ENCODE peak calls at places on chromosomes 7 and 10, in five cellular contexts. O, U, N, G and F are unnamed samples.

GRCh38 chr7:32073533-32073932 is 3.3 kb upstream of the PDE1C start:
- DNase-seq in O (no peak), U (no peak), N (no peak), G (no peak), F (no peak)

GRCh38 chr7:129702316-129702715 is 90.8 kb downstream of the NRF1 start:
- DNase-seq in O (no peak), U (no peak), N (no peak), G (no peak), F (no peak)

GRCh38 chr10:48800283-48800675 is 115.6 kb downstream of the WDFY4 start:
- DNase-seq in O (no peak), U (no peak), N (peak; percentile 34), G (no peak), F (no peak)

GRCh38 chr7:120996333-120996982 is 7.9 kb downstream of the CPED1 start:
- DNase-seq in O (no peak), U (no peak), N (no peak), G (no peak), F (no peak)

GRCh38 chr10:1327759-1328158 is 271.6 kb downstream of the WDR37 start:
- DNase-seq in O (no peak), U (no peak), N (no peak), G (no peak), F (no peak)

GRCh38 chr10:123559823-123560092 is 106.4 kb upstream of the GPR26 start:
- DNase-seq in O (no peak), U (no peak), N (no peak), G (no peak), F (no peak)

GRCh38 chr10:132967540-132967939 is 25.2 kb upstream of the CFAP46 start:
- DNase-seq in O (no peak), U (no peak), N (no peak), G (no peak), F (no peak)

GRCh38 chr10:69721690-69722310 is 79.9 kb upstream of the COL13A1 start:
- DNase-seq in O (no peak), U (no peak), N (no peak), G (no peak), F (peak; percentile 8)

GRCh38 chr7:28748934-28749584 is 209.1 kb downstream of the TRIL start:
- DNase-seq in O (peak; percentile 40), U (no peak), N (no peak), G (no peak), F (no peak)

GRCh38 chr10:5625992-5626777 is 40.2 kb downstream of the ASB13 start:
- DNase-seq in O (no peak), U (no peak), N (no peak), G (no peak), F (no peak)

GRCh38 chr10:80437227-80437626 is 16.9 kb upstream of the TSPAN14 start:
- DNase-seq in O (no peak), U (no peak), N (no peak), G (no peak), F (no peak)

GRCh38 chr7:151003572-151003971 is 12.8 kb downstream of the NOS3 start:
- DNase-seq in O (no peak), U (no peak), N (no peak), G (no peak), F (no peak)

GRCh38 chr7:132764762-132765161 is 188.5 kb upstream of the PLXNA4 start:
- DNase-seq in O (no peak), U (no peak), N (no peak), G (no peak), F (no peak)

GRCh38 chr10:62063795-62064472 is 162.4 kb downstream of the ARID5B start:
- DNase-seq in O (no peak), U (no peak), N (no peak), G (no peak), F (no peak)

GRCh38 chr10:36141786-36142560 is 499.9 kb upstream of the FZD8 start:
- DNase-seq in O (no peak), U (no peak), N (no peak), G (no peak), F (no peak)

GRCh38 chr10:127411062-127411461 is 138.0 kb upstream of the NPS start:
- DNase-seq in O (no peak), U (no peak), N (no peak), G (no peak), F (no peak)

GRCh38 chr7:128178611-128179010 is 62.5 kb upstream of the LEP start:
- DNase-seq in O (no peak), U (no peak), N (no peak), G (no peak), F (no peak)

GRCh38 chr7:135761751-135762488 is 13.3 kb upstream of the FAM180A start:
- DNase-seq in O (no peak), U (no peak), N (no peak), G (no peak), F (no peak)

GRCh38 chr10:127440371-127440770 is 108.7 kb upstream of the NPS start:
- DNase-seq in O (no peak), U (no peak), N (no peak), G (no peak), F (no peak)

GRCh38 chr10:48457949-48458661 is 146.8 kb downstream of the ARHGAP22 start:
- DNase-seq in O (no peak), U (no peak), N (no peak), G (no peak), F (no peak)

GRCh38 chr10:44935201-44935960 is 24.2 kb upstream of the RASSF4 start:
- DNase-seq in O (no peak), U (peak; percentile 94), N (no peak), G (no peak), F (no peak)

GRCh38 chr10:122149138-122149606 is 121.9 kb upstream of the BTBD16 start:
- DNase-seq in O (no peak), U (no peak), N (no peak), G (no peak), F (no peak)

GRCh38 chr10:126090911-126091728 is 194.8 kb downstream of the FANK1 start:
- DNase-seq in O (no peak), U (no peak), N (no peak), G (no peak), F (no peak)

GRCh38 chr10:94403034-94403822 is 887 bp downstream of the TBC1D12 start:
- DNase-seq in O (peak; percentile 56), U (peak; percentile 76), N (peak; percentile 47), G (no peak), F (no peak)

GRCh38 chr7:41383596-41383995 is 319.3 kb downstream of the INHBA start:
- DNase-seq in O (no peak), U (no peak), N (no peak), G (no peak), F (no peak)
- TF ChIP-seq SUZ12 in O (no peak), U (no peak), N (no peak), G (no peak), F (no peak)

DNA sequence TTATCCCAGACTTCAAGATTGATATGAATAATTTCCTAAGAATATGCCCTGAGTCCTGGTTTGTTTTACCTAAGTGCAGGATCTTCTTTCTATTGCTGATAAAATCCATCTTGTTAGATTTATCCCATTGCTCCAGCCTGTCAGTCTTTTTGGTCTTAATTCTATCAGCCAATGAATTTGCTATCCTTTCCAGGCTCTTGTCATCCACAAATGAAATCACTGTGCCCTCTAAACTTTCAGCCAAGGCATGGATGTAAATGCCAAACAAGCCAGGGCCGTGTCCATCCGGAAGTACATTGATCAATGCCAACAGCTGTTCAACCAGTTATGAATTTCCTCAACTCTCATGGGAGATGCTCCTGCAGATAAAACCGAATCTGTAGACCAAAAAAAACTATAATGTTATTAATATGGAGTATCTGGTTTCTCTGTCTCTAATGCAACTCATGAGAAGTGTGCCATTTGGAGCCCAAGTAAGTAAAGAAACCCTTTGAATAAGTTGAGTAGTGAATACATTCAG is 40.0 kb downstream of the NPY start:
- DNase-seq in O (no peak), U (no peak), N (no peak), G (no peak), F (no peak)
- TF ChIP-seq SUZ12 in O (no peak), U (no peak), N (no peak), G (no peak), F (no peak)

GRCh38 chr10:103749779-103750178 is 105.6 kb downstream of the SH3PXD2A start:
- DNase-seq in O (no peak), U (no peak), N (no peak), G (no peak), F (no peak)

GRCh38 chr10:103746598-103746997 is 108.8 kb downstream of the SH3PXD2A start:
- DNase-seq in O (no peak), U (no peak), N (no peak), G (no peak), F (no peak)

GRCh38 chr10:103748020-103748419 is 107.4 kb downstream of the SH3PXD2A start:
- DNase-seq in O (no peak), U (no peak), N (no peak), G (no peak), F (no peak)

GRCh38 chr10:103745264-103746247 is 109.8 kb downstream of the SH3PXD2A start:
- DNase-seq in O (no peak), U (no peak), N (no peak), G (no peak), F (no peak)

DNA sequence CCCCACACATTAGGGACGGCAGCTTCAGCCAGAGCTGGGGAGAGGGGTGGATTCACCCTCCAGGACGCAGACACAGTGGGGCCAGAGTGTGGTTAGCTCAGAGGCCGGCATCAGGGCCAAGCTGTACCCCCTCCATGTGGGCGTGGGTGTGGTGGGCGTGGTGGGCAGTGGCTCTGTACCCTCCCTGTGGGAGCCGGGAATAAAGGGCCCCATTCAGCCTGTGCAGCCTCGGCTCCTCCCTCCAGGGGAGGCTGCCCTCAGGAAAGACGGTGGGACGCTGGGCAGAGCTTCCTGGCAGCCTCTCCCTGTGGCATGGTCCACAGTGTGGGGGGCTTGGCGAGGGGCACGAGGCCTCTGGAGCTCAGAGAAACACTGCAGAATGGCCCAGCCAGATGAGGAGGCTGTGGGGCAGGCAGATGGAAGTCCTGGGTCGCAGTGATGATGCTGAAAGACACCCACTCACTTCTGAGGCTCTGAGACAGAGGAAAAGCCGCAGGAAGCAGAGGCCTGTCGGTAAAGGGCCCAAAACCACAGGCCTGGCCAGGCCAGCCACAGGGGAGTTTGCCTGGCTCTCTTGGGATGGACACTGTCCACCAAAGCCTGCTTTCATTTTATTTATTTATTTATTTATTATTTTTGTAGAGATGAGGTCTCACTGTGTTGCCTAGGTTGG is 108.0 kb downstream of the SH3PXD2A start:
- DNase-seq in O (no peak), U (no peak), N (no peak), G (no peak), F (no peak)
- TF ChIP-seq SUZ12 in O (no peak), U (no peak), N (no peak), G (no peak), F (no peak)

DNA sequence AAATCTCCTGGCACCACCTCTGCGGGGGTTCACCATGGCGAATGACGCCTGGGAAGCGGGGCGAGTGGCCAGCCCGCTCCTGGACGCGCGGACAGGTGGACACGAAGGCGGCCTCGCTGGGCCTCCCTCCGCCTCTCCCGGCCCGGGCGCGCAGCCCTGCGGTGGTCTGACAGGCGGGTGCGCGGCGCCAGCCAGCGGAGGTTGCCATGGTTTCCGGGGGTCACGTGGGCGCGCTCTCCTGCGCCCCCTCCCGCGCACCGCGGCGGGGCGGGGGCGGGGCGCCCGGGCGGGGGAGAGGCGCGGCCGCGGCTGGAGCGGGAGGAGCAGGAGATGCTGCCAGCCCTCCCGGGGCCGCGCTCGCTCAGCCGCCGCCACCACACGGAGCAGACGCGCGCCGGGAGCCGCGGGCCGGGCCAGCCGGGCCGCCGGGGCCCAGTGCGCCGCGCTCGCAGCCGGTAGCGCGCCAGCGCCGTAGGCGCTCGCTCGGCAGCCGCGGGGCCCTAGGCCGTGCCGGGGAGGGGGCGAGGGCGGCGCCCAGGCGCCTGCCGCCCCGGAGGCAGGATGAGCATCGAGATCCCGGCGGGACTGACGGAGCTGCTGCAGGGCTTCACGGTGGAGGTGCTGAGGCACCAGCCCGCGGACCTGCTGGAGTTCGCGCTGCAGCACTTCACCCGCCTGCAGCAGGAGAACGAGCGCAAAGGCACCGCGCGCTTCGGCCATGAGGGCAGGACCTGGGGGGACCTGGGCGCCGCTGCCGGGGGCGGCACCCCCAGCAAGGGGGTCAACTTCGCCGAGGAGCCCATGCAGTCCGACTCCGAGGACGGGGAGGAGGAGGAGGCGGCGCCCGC is at the start of gene PRKAR2B:
- DNase-seq in O (peak; percentile 88), U (peak; percentile 32), N (no peak), G (peak; percentile 44), F (peak; percentile 63)
- TF ChIP-seq SUZ12 in O (no peak), U (no peak), N (peak; percentile 15), G (no peak), F (no peak)